ENCODE peak calls at places on chromosomes 16 and 17, in four cellular contexts. One of them, this sample, is unnamed.

GRCh38 chr16:66961065-66961744 is at the start of gene CES3:
- DNase-seq in IMR-90: peak
- DNase-seq in neuronal stem cell: peak
- DNase-seq in H1: peak
- DNase-seq in this sample: peak

GRCh38 chr17:63700528-63701441 is 860 bp upstream of the LIMD2 start:
- DNase-seq in IMR-90: peak
- DNase-seq in H1: no peak
- DNase-seq in neuronal stem cell: peak
- DNase-seq in this sample: peak

GRCh38 chr17:11991461-11991860 is 5.8 kb downstream of the ZNF18 start:
- DNase-seq in neuronal stem cell: no peak
- DNase-seq in H1: no peak
- DNase-seq in IMR-90: no peak
- DNase-seq in this sample: peak

GRCh38 chr17:45783593-45784292 is 377 bp upstream of the CRHR1 start:
- DNase-seq in IMR-90: no peak
- DNase-seq in neuronal stem cell: peak
- DNase-seq in H1: no peak
- DNase-seq in this sample: peak

GRCh38 chr16:66524601-66525164 is 25.2 kb downstream of the TK2 start:
- DNase-seq in H1: no peak
- DNase-seq in neuronal stem cell: no peak
- DNase-seq in IMR-90: no peak
- DNase-seq in this sample: no peak

GRCh38 chr17:70137451-70138230 is 31.7 kb upstream of the KCNJ2 start:
- DNase-seq in IMR-90: peak
- DNase-seq in H1: no peak
- DNase-seq in neuronal stem cell: no peak
- DNase-seq in this sample: peak

GRCh38 chr16:83954577-83955016 is 1.6 kb downstream of the OSGIN1 start:
- DNase-seq in neuronal stem cell: no peak
- DNase-seq in H1: no peak
- DNase-seq in IMR-90: peak
- DNase-seq in this sample: peak

GRCh38 chr17:28443901-28444638 is 29.4 kb upstream of the SLC13A2 start:
- DNase-seq in H1: no peak
- DNase-seq in neuronal stem cell: no peak
- DNase-seq in IMR-90: no peak
- DNase-seq in this sample: no peak

GRCh38 chr17:66347661-66348604 is 45.5 kb downstream of the PRKCA start:
- DNase-seq in neuronal stem cell: no peak
- DNase-seq in H1: no peak
- DNase-seq in IMR-90: peak
- DNase-seq in this sample: no peak

GRCh38 chr17:50280068-50280467 is 5.8 kb downstream of the TMEM92 start:
- DNase-seq in neuronal stem cell: no peak
- DNase-seq in H1: no peak
- DNase-seq in IMR-90: no peak
- DNase-seq in this sample: no peak

GRCh38 chr16:69005641-69006355 is 99.7 kb upstream of the HAS3 start:
- DNase-seq in neuronal stem cell: no peak
- DNase-seq in IMR-90: no peak
- DNase-seq in H1: no peak
- DNase-seq in this sample: no peak

GRCh38 chr16:6656760-6657159 is 675.9 kb upstream of the RBFOX1 start:
- DNase-seq in H1: no peak
- DNase-seq in IMR-90: no peak
- DNase-seq in neuronal stem cell: no peak
- DNase-seq in this sample: no peak

GRCh38 chr16:57956924-57957323 is 14.0 kb downstream of the CNGB1 start:
- DNase-seq in neuronal stem cell: no peak
- DNase-seq in IMR-90: no peak
- DNase-seq in H1: no peak
- DNase-seq in this sample: no peak

GRCh38 chr16:58392215-58393137 is at the start of gene GINS3:
- DNase-seq in H1: peak
- DNase-seq in IMR-90: peak
- DNase-seq in neuronal stem cell: peak
- DNase-seq in this sample: peak

GRCh38 chr17:64001763-64002529 is 3.8 kb downstream of the PRR29 start:
- DNase-seq in H1: no peak
- DNase-seq in neuronal stem cell: no peak
- DNase-seq in IMR-90: peak
- DNase-seq in this sample: no peak

GRCh38 chr16:4330277-4330882 is 14.5 kb downstream of the GLIS2 start:
- DNase-seq in H1: no peak
- DNase-seq in IMR-90: peak
- DNase-seq in neuronal stem cell: no peak
- DNase-seq in this sample: peak

GRCh38 chr16:87507351-87508069 is 14.7 kb upstream of the ZCCHC14 start:
- DNase-seq in H1: no peak
- DNase-seq in neuronal stem cell: no peak
- DNase-seq in IMR-90: no peak
- DNase-seq in this sample: no peak

GRCh38 chr16:4902038-4902437 is 34.9 kb downstream of the PPL start:
- DNase-seq in H1: no peak
- DNase-seq in IMR-90: no peak
- DNase-seq in neuronal stem cell: no peak
- DNase-seq in this sample: no peak

GRCh38 chr17:35797918-35798317 is 2.5 kb upstream of the MMP28 start:
- DNase-seq in H1: no peak
- DNase-seq in neuronal stem cell: no peak
- DNase-seq in IMR-90: no peak
- DNase-seq in this sample: no peak

GRCh38 chr17:66949501-66949900 is 15.0 kb upstream of the CACNG4 start:
- DNase-seq in neuronal stem cell: no peak
- DNase-seq in IMR-90: peak
- DNase-seq in H1: no peak
- DNase-seq in this sample: no peak

GRCh38 chr16:50088302-50088701 is 22.5 kb downstream of the HEATR3 start:
- DNase-seq in H1: no peak
- DNase-seq in IMR-90: no peak
- DNase-seq in neuronal stem cell: no peak
- DNase-seq in this sample: no peak

GRCh38 chr16:75333770-75334169 is 82.3 kb upstream of the BCAR1 start:
- DNase-seq in H1: no peak
- DNase-seq in IMR-90: no peak
- DNase-seq in neuronal stem cell: no peak
- DNase-seq in this sample: no peak

GRCh38 chr16:19011169-19011731 is 27.5 kb downstream of the TMC7 start:
- DNase-seq in neuronal stem cell: no peak
- DNase-seq in IMR-90: no peak
- DNase-seq in H1: no peak
- DNase-seq in this sample: peak

GRCh38 chr17:82864721-82865240 is 25.0 kb upstream of the ZNF750 start:
- DNase-seq in H1: no peak
- DNase-seq in neuronal stem cell: no peak
- DNase-seq in IMR-90: no peak
- DNase-seq in this sample: no peak

GRCh38 chr17:78101112-78101511 is 27.4 kb downstream of the TMC6 start:
- DNase-seq in IMR-90: no peak
- DNase-seq in H1: no peak
- DNase-seq in neuronal stem cell: no peak
- DNase-seq in this sample: no peak

GRCh38 chr16:3171181-3171854 is 16.7 kb upstream of the OR1F1 start:
- DNase-seq in IMR-90: no peak
- DNase-seq in H1: no peak
- DNase-seq in neuronal stem cell: no peak
- DNase-seq in this sample: peak

GRCh38 chr16:69270831-69271230 is 40.3 kb upstream of the VPS4A start:
- DNase-seq in neuronal stem cell: no peak
- DNase-seq in H1: no peak
- DNase-seq in IMR-90: peak
- DNase-seq in this sample: no peak

DNA sequence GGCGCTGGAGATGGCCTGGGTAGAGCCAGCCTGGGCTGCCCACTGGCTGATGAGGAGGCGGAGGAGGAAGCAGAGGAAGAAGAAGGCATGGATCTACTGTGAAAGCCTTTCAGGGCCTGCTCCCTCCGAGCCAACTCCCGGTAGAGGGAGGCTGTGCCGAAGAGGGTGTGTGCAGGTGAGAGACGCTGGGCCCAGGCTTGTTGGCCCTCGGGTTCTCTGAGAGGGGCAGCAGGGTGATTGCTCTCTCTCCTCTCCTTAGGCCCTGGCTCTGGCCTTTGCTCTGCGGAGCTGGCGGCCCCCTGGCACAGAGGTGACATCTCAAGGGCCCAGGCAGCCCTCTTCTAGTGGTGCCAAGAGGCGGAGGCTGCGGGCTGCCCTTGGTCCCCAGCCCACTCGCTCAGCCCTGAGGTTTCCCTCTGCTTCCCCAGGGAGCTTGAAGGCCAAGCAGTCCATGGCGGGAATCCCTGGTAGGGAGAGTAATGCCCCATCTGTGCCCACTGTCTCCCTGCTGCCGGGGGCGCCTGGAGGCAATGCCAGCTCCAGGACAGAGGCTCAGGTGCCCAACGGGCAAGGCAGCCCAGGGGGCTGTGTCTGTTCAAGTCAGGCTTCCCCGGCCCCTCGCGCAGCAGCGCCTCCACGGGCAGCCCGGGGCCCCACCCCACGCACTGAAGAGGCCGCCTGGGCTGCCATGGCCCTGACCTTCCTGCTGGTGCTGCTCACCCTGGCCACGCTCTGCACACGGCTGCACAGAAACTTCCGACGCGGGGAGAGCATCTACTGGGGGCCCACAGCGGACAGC is 3.6 kb downstream of the TP53I13 start:
- DNase-seq in IMR-90: no peak
- DNase-seq in neuronal stem cell: no peak
- DNase-seq in H1: no peak
- DNase-seq in this sample: no peak
- H3K4me2 ChIP-seq in IMR-90: no peak
- H3K4me2 ChIP-seq in neuronal stem cell: peak
- H3K4me2 ChIP-seq in H1: peak
- H3K4me2 ChIP-seq in this sample: no peak

GRCh38 chr17:16418684-16419066 is 3.3 kb downstream of the TRPV2 start:
- DNase-seq in neuronal stem cell: no peak
- DNase-seq in IMR-90: no peak
- DNase-seq in H1: no peak
- DNase-seq in this sample: no peak

GRCh38 chr17:16419929-16420271 is 4.5 kb downstream of the TRPV2 start:
- DNase-seq in IMR-90: peak
- DNase-seq in H1: no peak
- DNase-seq in neuronal stem cell: no peak
- DNase-seq in this sample: no peak

GRCh38 chr17:16417399-16417798 is 2.0 kb downstream of the TRPV2 start:
- DNase-seq in neuronal stem cell: no peak
- DNase-seq in IMR-90: no peak
- DNase-seq in H1: no peak
- DNase-seq in this sample: no peak

GRCh38 chr17:16417896-16418683 is 2.7 kb downstream of the TRPV2 start:
- DNase-seq in H1: no peak
- DNase-seq in IMR-90: peak
- DNase-seq in neuronal stem cell: no peak
- DNase-seq in this sample: no peak

GRCh38 chr17:16419074-16419928 is 3.9 kb downstream of the TRPV2 start:
- DNase-seq in IMR-90: peak
- DNase-seq in H1: no peak
- DNase-seq in neuronal stem cell: no peak
- DNase-seq in this sample: peak
- H4K8ac ChIP-seq in IMR-90: peak
- H4K8ac ChIP-seq in H1: no peak
- H4K8ac ChIP-seq in neuronal stem cell: no peak
- H4K8ac ChIP-seq in this sample: no peak

DNA sequence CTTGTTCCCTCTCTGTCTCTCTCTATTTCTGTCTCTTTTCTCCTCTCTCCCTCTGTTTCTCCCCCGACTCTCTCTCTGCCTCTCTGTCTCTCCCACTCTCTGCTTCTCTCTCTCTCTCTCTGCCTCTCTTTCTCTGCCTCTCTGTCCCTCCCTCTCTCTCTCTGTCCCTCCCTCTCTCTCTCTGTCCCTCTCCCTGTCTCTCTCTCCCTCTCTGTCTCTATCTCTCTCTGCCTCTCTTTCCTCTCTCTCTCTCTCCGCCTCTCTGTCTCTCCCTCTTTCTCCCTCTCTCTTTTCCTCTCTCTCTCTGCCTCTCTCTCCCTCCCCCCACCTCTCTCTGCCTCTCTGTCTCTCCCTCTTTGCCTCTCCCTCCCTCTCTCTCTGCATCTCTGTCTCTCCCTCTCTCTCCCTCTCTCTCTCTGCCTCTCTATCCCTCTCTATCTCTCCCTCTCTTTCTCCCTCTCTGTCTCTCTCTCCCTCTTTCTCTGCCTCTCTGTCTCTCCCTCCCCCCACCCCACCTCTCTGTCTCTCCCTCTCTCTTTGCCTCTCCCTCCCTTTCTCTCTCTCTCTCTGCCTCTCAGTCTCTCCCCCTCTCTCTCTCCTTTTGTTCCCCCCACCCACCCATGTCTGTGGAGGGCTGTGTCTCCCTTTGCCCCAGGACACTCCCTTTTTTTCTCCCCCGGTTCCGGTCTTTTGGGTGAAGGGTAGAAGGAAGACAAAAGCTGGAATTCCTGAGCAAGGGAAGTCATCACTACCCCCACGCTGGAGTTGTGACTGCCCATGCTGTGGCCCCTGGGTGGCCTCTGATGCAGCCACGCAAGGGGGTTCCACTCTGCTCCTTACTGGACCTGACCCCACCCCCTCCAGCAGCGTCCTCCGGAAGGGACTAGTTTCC is 27.1 kb upstream of the MGAT5B start:
- DNase-seq in H1: no peak
- DNase-seq in neuronal stem cell: no peak
- DNase-seq in IMR-90: no peak
- DNase-seq in this sample: peak
- H3K4me2 ChIP-seq in H1: peak
- H3K4me2 ChIP-seq in neuronal stem cell: peak
- H3K4me2 ChIP-seq in IMR-90: no peak
- H3K4me2 ChIP-seq in this sample: peak

DNA sequence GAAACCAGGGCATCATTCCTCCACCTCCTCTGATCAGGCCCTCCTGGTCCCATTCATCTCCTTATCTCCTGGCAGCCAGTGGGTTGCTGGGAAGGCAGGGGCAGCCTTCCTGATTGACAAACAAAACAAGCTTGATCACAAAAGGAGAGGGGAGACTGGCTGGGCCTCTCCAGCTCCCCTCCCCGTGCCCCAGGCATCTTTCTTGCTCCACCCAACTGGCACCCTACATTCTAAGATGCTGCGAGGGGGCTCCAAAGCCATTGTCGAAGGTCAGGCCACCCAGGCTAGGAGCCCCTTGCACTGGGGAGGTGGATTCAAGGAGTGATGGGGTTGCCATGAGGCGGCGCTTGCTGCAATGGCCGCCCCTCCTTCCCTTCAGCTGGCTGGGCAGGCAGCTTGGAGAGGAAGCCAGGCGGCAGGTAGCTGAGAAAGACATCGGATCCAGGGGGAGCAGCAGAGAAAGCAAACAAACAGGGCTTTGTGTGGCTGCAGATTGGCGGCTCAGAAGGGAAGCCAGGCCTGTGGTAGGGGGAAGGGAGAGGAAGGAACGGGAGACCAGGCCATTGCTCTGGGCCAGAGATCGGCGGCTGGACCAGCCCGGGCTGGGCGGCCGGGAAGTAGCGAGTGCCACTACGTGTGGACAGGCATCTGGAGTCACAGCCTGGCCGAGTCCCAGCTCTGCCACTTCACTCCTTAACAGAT is 12.1 kb downstream of the RAI1 start:
- DNase-seq in H1: no peak
- DNase-seq in neuronal stem cell: no peak
- DNase-seq in IMR-90: no peak
- DNase-seq in this sample: peak
- H4K8ac ChIP-seq in H1: peak
- H4K8ac ChIP-seq in neuronal stem cell: no peak
- H4K8ac ChIP-seq in IMR-90: peak
- H4K8ac ChIP-seq in this sample: no peak

GRCh38 chr17:4583206-4583605 is 1.1 kb upstream of the SMTNL2 start:
- DNase-seq in H1: no peak
- DNase-seq in neuronal stem cell: no peak
- DNase-seq in IMR-90: no peak
- DNase-seq in this sample: no peak
- H3K4me2 ChIP-seq in H1: no peak
- H3K4me2 ChIP-seq in neuronal stem cell: no peak
- H3K4me2 ChIP-seq in IMR-90: no peak
- H3K4me2 ChIP-seq in this sample: no peak

This sample was measured in mesendoderm.